ENCODE peak calls at places on chromosomes 16 and 17, in six cellular contexts. One of them, this sample, is unnamed. For H3K36me3 and H3K9me3, the result is how much of the 10 kb centered on the place peaks cover.

GRCh38 chr17:41530062-41531048 is 2.2 kb upstream of the KRT19 start:
- DNase-seq in adipocyte: peak
- DNase-seq in RWPE2: no peak
- DNase-seq in CD4-positive, CD25-positive, alpha-beta regulatory T cell: no peak
- DNase-seq in mucosa of descending colon: peak
- DNase-seq in breast epithelium: no peak
- DNase-seq in this sample: peak

GRCh38 chr16:72043539-72043938 is 10.8 kb upstream of the HP start:
- DNase-seq in adipocyte: no peak
- DNase-seq in RWPE2: no peak
- DNase-seq in CD4-positive, CD25-positive, alpha-beta regulatory T cell: no peak
- DNase-seq in mucosa of descending colon: no peak
- DNase-seq in breast epithelium: no peak
- DNase-seq in this sample: no peak

GRCh38 chr17:58005728-58006562 is 1.1 kb downstream of the SRSF1 start:
- DNase-seq in adipocyte: no peak
- DNase-seq in RWPE2: no peak
- DNase-seq in CD4-positive, CD25-positive, alpha-beta regulatory T cell: no peak
- DNase-seq in mucosa of descending colon: no peak
- DNase-seq in breast epithelium: no peak
- DNase-seq in this sample: no peak

GRCh38 chr17:81183807-81184206 is 17.8 kb upstream of the AATK start:
- DNase-seq in adipocyte: no peak
- DNase-seq in RWPE2: no peak
- DNase-seq in CD4-positive, CD25-positive, alpha-beta regulatory T cell: no peak
- DNase-seq in mucosa of descending colon: no peak
- DNase-seq in breast epithelium: no peak
- DNase-seq in this sample: no peak

GRCh38 chr17:67608691-67609090 is 109.0 kb upstream of the NOL11 start:
- DNase-seq in adipocyte: peak
- DNase-seq in RWPE2: no peak
- DNase-seq in CD4-positive, CD25-positive, alpha-beta regulatory T cell: no peak
- DNase-seq in mucosa of descending colon: no peak
- DNase-seq in breast epithelium: no peak
- DNase-seq in this sample: peak

GRCh38 chr16:85168732-85169256 is 56.5 kb upstream of the CIBAR2 start:
- DNase-seq in adipocyte: peak
- DNase-seq in RWPE2: peak
- DNase-seq in CD4-positive, CD25-positive, alpha-beta regulatory T cell: no peak
- DNase-seq in mucosa of descending colon: peak
- DNase-seq in breast epithelium: no peak
- DNase-seq in this sample: peak

GRCh38 chr17:80758793-80759673 is 214.4 kb downstream of the RPTOR start:
- DNase-seq in adipocyte: no peak
- DNase-seq in RWPE2: no peak
- DNase-seq in CD4-positive, CD25-positive, alpha-beta regulatory T cell: peak
- DNase-seq in mucosa of descending colon: no peak
- DNase-seq in breast epithelium: no peak
- DNase-seq in this sample: no peak

GRCh38 chr17:234163-235047 is 53.0 kb upstream of the DOC2B start:
- DNase-seq in adipocyte: no peak
- DNase-seq in RWPE2: peak
- DNase-seq in CD4-positive, CD25-positive, alpha-beta regulatory T cell: no peak
- DNase-seq in mucosa of descending colon: no peak
- DNase-seq in breast epithelium: no peak
- DNase-seq in this sample: no peak

GRCh38 chr16:87143661-87144121 is 173.5 kb downstream of the C16orf95 start:
- DNase-seq in adipocyte: no peak
- DNase-seq in RWPE2: no peak
- DNase-seq in CD4-positive, CD25-positive, alpha-beta regulatory T cell: no peak
- DNase-seq in mucosa of descending colon: no peak
- DNase-seq in breast epithelium: no peak
- DNase-seq in this sample: no peak

GRCh38 chr17:63911657-63912100 is 621 bp upstream of the CSHL1 start:
- DNase-seq in adipocyte: peak
- DNase-seq in RWPE2: no peak
- DNase-seq in CD4-positive, CD25-positive, alpha-beta regulatory T cell: peak
- DNase-seq in mucosa of descending colon: peak
- DNase-seq in breast epithelium: no peak
- DNase-seq in this sample: peak

GRCh38 chr17:75625813-75626486 is 7.3 kb upstream of the SMIM5 start:
- DNase-seq in adipocyte: peak
- DNase-seq in RWPE2: no peak
- DNase-seq in CD4-positive, CD25-positive, alpha-beta regulatory T cell: peak
- DNase-seq in mucosa of descending colon: no peak
- DNase-seq in breast epithelium: no peak
- DNase-seq in this sample: peak

GRCh38 chr17:51764387-51764971 is 394.0 kb downstream of the CA10 start:
- DNase-seq in adipocyte: peak
- DNase-seq in RWPE2: no peak
- DNase-seq in CD4-positive, CD25-positive, alpha-beta regulatory T cell: peak
- DNase-seq in mucosa of descending colon: peak
- DNase-seq in breast epithelium: peak
- DNase-seq in this sample: peak

GRCh38 chr16:15532825-15533224 is 98.4 kb downstream of the BMERB1 start:
- DNase-seq in adipocyte: no peak
- DNase-seq in RWPE2: no peak
- DNase-seq in CD4-positive, CD25-positive, alpha-beta regulatory T cell: no peak
- DNase-seq in mucosa of descending colon: no peak
- DNase-seq in breast epithelium: no peak
- DNase-seq in this sample: no peak

DNA sequence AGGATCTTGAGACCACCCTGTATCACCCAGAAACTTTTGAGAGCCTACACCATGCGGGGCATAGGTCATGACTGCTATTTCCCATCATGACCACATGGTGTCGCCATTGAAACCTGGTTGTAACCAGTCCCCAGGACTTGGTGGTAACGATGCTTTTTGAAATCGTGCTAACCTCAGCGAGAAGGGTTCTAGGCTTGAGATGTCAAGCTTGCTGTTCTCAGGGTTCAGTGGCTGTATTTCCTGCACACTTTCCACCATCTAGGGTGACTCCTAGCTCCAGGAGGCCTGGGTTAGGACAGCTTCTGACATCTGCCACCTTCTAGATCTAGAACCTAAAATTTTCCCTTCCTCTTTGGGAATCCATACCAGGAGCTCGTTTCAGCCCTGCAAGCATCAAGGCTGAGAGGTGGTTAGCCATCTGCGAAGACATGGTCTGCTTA is 13.0 kb upstream of the SPNS3 start:
- DNase-seq in adipocyte: peak
- DNase-seq in RWPE2: no peak
- DNase-seq in CD4-positive, CD25-positive, alpha-beta regulatory T cell: peak
- DNase-seq in mucosa of descending colon: peak
- DNase-seq in breast epithelium: peak
- DNase-seq in this sample: peak
- H3K4me3 ChIP-seq in adipocyte: no peak
- H3K4me3 ChIP-seq in RWPE2: no peak
- H3K4me3 ChIP-seq in CD4-positive, CD25-positive, alpha-beta regulatory T cell: no peak
- H3K4me3 ChIP-seq in mucosa of descending colon: no peak
- H3K4me3 ChIP-seq in breast epithelium: no peak
- H3K4me3 ChIP-seq in this sample: no peak

GRCh38 chr17:48929812-48930165 is 14.9 kb downstream of the SNF8 start:
- DNase-seq in adipocyte: no peak
- DNase-seq in RWPE2: no peak
- DNase-seq in CD4-positive, CD25-positive, alpha-beta regulatory T cell: no peak
- DNase-seq in mucosa of descending colon: no peak
- DNase-seq in breast epithelium: no peak
- DNase-seq in this sample: no peak

GRCh38 chr17:48930435-48930873 is 14.2 kb downstream of the SNF8 start:
- DNase-seq in adipocyte: no peak
- DNase-seq in RWPE2: no peak
- DNase-seq in CD4-positive, CD25-positive, alpha-beta regulatory T cell: no peak
- DNase-seq in mucosa of descending colon: no peak
- DNase-seq in breast epithelium: no peak
- DNase-seq in this sample: no peak

GRCh38 chr17:48927978-48928716 is 16.5 kb downstream of the SNF8 start:
- DNase-seq in adipocyte: no peak
- DNase-seq in RWPE2: no peak
- DNase-seq in CD4-positive, CD25-positive, alpha-beta regulatory T cell: no peak
- DNase-seq in mucosa of descending colon: no peak
- DNase-seq in breast epithelium: no peak
- DNase-seq in this sample: no peak

GRCh38 chr17:48925991-48926342 is 17.8 kb downstream of the UBE2Z start:
- DNase-seq in adipocyte: no peak
- DNase-seq in RWPE2: no peak
- DNase-seq in CD4-positive, CD25-positive, alpha-beta regulatory T cell: no peak
- DNase-seq in mucosa of descending colon: no peak
- DNase-seq in breast epithelium: no peak
- DNase-seq in this sample: no peak

DNA sequence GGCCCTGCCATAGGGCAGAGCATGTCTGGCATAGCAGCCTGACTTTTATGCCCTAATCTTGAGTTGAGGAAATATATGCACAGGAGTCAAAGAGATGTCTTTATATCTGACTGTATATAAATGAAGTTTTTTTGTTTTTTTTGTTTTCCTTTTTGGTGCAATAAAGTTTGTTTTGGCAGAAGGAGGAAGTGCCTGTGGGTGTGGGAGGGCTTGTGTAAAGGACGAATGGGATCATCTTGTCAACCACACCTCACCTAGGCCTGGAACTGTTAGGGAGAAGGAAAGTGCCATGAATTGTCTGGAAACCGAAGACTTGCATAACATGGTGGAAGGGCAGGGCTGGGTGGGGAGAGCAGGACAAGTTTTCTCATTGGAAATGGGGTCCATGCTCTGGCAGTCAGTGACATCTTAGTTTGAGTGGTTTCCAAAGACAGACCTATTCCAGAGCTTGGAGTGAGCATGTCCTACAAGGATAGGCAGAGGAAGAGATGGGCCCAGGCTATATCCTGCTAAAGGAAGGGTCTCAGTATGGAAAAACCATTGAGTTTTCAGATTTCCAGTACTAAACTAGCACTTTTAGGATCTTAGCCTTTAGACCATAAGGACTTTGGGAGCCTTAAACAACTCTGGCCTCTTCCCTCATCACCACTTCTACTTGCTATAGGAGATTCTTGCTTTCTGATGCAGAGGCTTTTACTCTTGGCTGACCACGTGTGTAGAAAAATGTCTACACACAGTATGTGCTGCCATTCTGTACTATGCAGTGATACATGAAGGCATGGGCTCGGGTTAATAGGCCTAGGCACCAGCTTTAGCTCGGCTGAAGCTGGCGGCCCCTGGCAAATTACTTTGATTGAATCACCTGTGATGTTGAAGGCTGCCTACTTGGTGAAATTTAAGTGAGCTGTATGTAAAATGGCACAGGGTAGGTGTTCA is 15.5 kb downstream of the SNF8 start:
- DNase-seq in adipocyte: no peak
- DNase-seq in RWPE2: no peak
- DNase-seq in CD4-positive, CD25-positive, alpha-beta regulatory T cell: no peak
- DNase-seq in mucosa of descending colon: no peak
- DNase-seq in breast epithelium: no peak
- DNase-seq in this sample: no peak
- H3K36me3 ChIP-seq in adipocyte: half or more
- H3K36me3 ChIP-seq in RWPE2: half or more
- H3K36me3 ChIP-seq in CD4-positive, CD25-positive, alpha-beta regulatory T cell: half or more
- H3K36me3 ChIP-seq in mucosa of descending colon: under half
- H3K36me3 ChIP-seq in breast epithelium: under half
- H3K36me3 ChIP-seq in this sample: half or more

GRCh38 chr16:35798885-35799426 is 2339.5 kb downstream of the TP53TG3F start:
- DNase-seq in adipocyte: no peak
- DNase-seq in RWPE2: no peak
- DNase-seq in CD4-positive, CD25-positive, alpha-beta regulatory T cell: no peak
- DNase-seq in mucosa of descending colon: no peak
- DNase-seq in breast epithelium: no peak
- DNase-seq in this sample: peak
- H3K9me3 ChIP-seq in adipocyte: under half
- H3K9me3 ChIP-seq in RWPE2: under half
- H3K9me3 ChIP-seq in CD4-positive, CD25-positive, alpha-beta regulatory T cell: under half
- H3K9me3 ChIP-seq in mucosa of descending colon: half or more
- H3K9me3 ChIP-seq in breast epithelium: under half
- H3K9me3 ChIP-seq in this sample: under half

GRCh38 chr17:50026046-50026675 is 29.7 kb upstream of the ITGA3 start:
- DNase-seq in adipocyte: no peak
- DNase-seq in RWPE2: no peak
- DNase-seq in CD4-positive, CD25-positive, alpha-beta regulatory T cell: no peak
- DNase-seq in mucosa of descending colon: no peak
- DNase-seq in breast epithelium: no peak
- DNase-seq in this sample: no peak

GRCh38 chr17:50028207-50029120 is 27.4 kb upstream of the ITGA3 start:
- DNase-seq in adipocyte: peak
- DNase-seq in RWPE2: peak
- DNase-seq in CD4-positive, CD25-positive, alpha-beta regulatory T cell: no peak
- DNase-seq in mucosa of descending colon: no peak
- DNase-seq in breast epithelium: peak
- DNase-seq in this sample: peak

GRCh38 chr17:50029185-50029584 is 26.7 kb upstream of the ITGA3 start:
- DNase-seq in adipocyte: no peak
- DNase-seq in RWPE2: no peak
- DNase-seq in CD4-positive, CD25-positive, alpha-beta regulatory T cell: no peak
- DNase-seq in mucosa of descending colon: no peak
- DNase-seq in breast epithelium: no peak
- DNase-seq in this sample: no peak

GRCh38 chr17:50026901-50027638 is 28.8 kb upstream of the ITGA3 start:
- DNase-seq in adipocyte: peak
- DNase-seq in RWPE2: no peak
- DNase-seq in CD4-positive, CD25-positive, alpha-beta regulatory T cell: peak
- DNase-seq in mucosa of descending colon: peak
- DNase-seq in breast epithelium: peak
- DNase-seq in this sample: peak

GRCh38 chr17:50027639-50028206 is 28.2 kb upstream of the ITGA3 start:
- DNase-seq in adipocyte: peak
- DNase-seq in RWPE2: peak
- DNase-seq in CD4-positive, CD25-positive, alpha-beta regulatory T cell: no peak
- DNase-seq in mucosa of descending colon: peak
- DNase-seq in breast epithelium: peak
- DNase-seq in this sample: peak
- H3K4me3 ChIP-seq in adipocyte: peak
- H3K4me3 ChIP-seq in RWPE2: peak
- H3K4me3 ChIP-seq in CD4-positive, CD25-positive, alpha-beta regulatory T cell: no peak
- H3K4me3 ChIP-seq in mucosa of descending colon: no peak
- H3K4me3 ChIP-seq in breast epithelium: no peak
- H3K4me3 ChIP-seq in this sample: peak

GRCh38 chr16:1776672-1776955 is 3.7 kb upstream of the MRPS34 start:
- DNase-seq in adipocyte: no peak
- DNase-seq in RWPE2: no peak
- DNase-seq in CD4-positive, CD25-positive, alpha-beta regulatory T cell: no peak
- DNase-seq in mucosa of descending colon: no peak
- DNase-seq in breast epithelium: no peak
- DNase-seq in this sample: no peak
- H3K36me3 ChIP-seq in adipocyte: under half
- H3K36me3 ChIP-seq in RWPE2: under half
- H3K36me3 ChIP-seq in CD4-positive, CD25-positive, alpha-beta regulatory T cell: under half
- H3K36me3 ChIP-seq in mucosa of descending colon: under half
- H3K36me3 ChIP-seq in breast epithelium: under half
- H3K36me3 ChIP-seq in this sample: half or more

DNA sequence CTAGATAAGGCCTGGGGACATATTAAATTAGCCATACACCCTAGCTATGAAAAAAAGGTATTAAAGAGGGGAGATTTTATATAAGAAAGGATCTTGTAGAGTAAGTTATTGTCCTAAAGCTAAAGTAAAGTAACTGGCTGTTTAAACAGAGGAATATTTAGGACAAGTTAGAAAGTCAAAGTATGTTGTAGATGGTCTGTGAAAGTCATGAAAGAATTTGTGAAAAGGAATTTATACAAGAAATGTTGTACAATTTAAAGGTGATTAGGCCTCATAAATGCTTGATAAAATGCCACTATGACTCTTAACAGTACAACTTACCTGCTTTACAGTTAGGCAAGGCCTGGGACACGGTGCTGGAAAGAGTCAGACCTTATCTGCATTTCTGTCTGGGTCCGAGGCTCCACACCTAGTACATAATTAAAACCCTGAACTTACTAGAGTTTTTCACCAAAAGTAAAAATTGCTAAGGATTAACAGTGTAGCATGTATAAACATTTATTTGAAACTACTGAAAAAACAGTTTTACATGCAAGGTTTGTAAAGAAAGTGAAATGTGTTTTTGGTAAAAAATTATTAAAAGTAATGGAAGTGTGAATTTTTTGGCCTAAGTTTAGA is 445.3 kb upstream of the TOM1L1 start:
- DNase-seq in adipocyte: no peak
- DNase-seq in RWPE2: no peak
- DNase-seq in CD4-positive, CD25-positive, alpha-beta regulatory T cell: no peak
- DNase-seq in mucosa of descending colon: no peak
- DNase-seq in breast epithelium: no peak
- DNase-seq in this sample: no peak
- H3K9me3 ChIP-seq in adipocyte: under half
- H3K9me3 ChIP-seq in RWPE2: under half
- H3K9me3 ChIP-seq in CD4-positive, CD25-positive, alpha-beta regulatory T cell: under half
- H3K9me3 ChIP-seq in mucosa of descending colon: half or more
- H3K9me3 ChIP-seq in breast epithelium: under half
- H3K9me3 ChIP-seq in this sample: under half

This sample was measured in MG63.